ENCODE peak calls at places on chromosomes 4 and X, in seven cellular contexts. B is activated T-cell treated with anti-CD3 and anti-CD28 coated beads for 4 hours, H is EH, N is M059J, S is SW480, C is EL, F is NCI-H1694 treated with DMSO at 0.1 percent for 48 hours. Z is an unnamed sample.

GRCh38 chr4:4259484-4260100 is 11.6 kb upstream of the TMEM128 start:
- DNase-seq in B (no peak), H (no peak), N (no peak), S (peak; percentile 36), C (no peak), F (no peak), Z (no peak)

GRCh38 chrX:67207912-67208311 is 335.9 kb upstream of the AR start:
- DNase-seq in B (no peak), H (no peak), N (no peak), S (no peak), C (no peak), F (no peak), Z (no peak)

GRCh38 chrX:121030083-121030482 is 17.3 kb upstream of the GLUD2 start:
- DNase-seq in B (no peak), H (no peak), N (no peak), S (no peak), C (no peak), F (no peak), Z (no peak)

GRCh38 chr4:3352918-3353594 is 60.2 kb downstream of the RGS12 start:
- DNase-seq in B (no peak), H (no peak), N (no peak), S (no peak), C (no peak), F (no peak), Z (no peak)

GRCh38 chrX:39012561-39013209 is 211.4 kb downstream of the MID1IP1 start:
- DNase-seq in B (no peak), H (peak; percentile 74), N (peak; percentile 5), S (no peak), C (no peak), F (no peak), Z (no peak)

GRCh38 chrX:12583543-12583942 is 207.7 kb upstream of the PRPS2 start:
- DNase-seq in B (no peak), H (no peak), N (no peak), S (no peak), C (no peak), F (no peak), Z (no peak)

GRCh38 chr4:17024430-17024829 is 126.0 kb upstream of the LDB2 start:
- DNase-seq in B (no peak), H (peak; percentile 58), N (no peak), S (no peak), C (peak; percentile 52), F (no peak), Z (no peak)

GRCh38 chrX:13891367-13892146 is 74.7 kb upstream of the GPM6B start:
- DNase-seq in B (no peak), H (no peak), N (no peak), S (no peak), C (no peak), F (no peak), Z (no peak)

GRCh38 chrX:72117636-72118215 is 14.0 kb downstream of the RTL5 start:
- DNase-seq in B (no peak), H (no peak), N (no peak), S (no peak), C (no peak), F (peak; percentile 4), Z (no peak)

GRCh38 chr4:8410641-8411271 is 29.8 kb downstream of the ACOX3 start:
- DNase-seq in B (no peak), H (peak; percentile 72), N (peak; percentile 42), S (peak; percentile 89), C (peak; percentile 60), F (peak; percentile 37), Z (peak; percentile 72)

GRCh38 chr4:152255437-152255836 is 280.5 kb downstream of the FBXW7 start:
- DNase-seq in B (peak; percentile 19), H (peak; percentile 44), N (peak; percentile 63), S (no peak), C (peak; percentile 41), F (no peak), Z (peak; percentile 86)

GRCh38 chrX:23383411-23383810 is 48.8 kb downstream of the PTCHD1 start:
- DNase-seq in B (no peak), H (peak; percentile 25), N (peak; percentile 3), S (no peak), C (peak; percentile 8), F (no peak), Z (peak; percentile 52)

GRCh38 chr4:150415213-150415612 is 166.7 kb upstream of the MAB21L2 start:
- DNase-seq in B (no peak), H (peak; percentile 43), N (peak; percentile 36), S (no peak), C (peak; percentile 7), F (no peak), Z (no peak)

GRCh38 chr4:5133933-5134594 is 82.8 kb downstream of the STK32B start:
- DNase-seq in B (no peak), H (no peak), N (no peak), S (no peak), C (no peak), F (no peak), Z (no peak)

GRCh38 chrX:153781428-153782047 is 697 bp downstream of the SRPK3 start:
- DNase-seq in B (no peak), H (no peak), N (peak; percentile 31), S (no peak), C (peak; percentile 7), F (no peak), Z (no peak)

GRCh38 chrX:68432648-68433047 is 647 bp downstream of the OPHN1 start:
- DNase-seq in B (no peak), H (peak; percentile 31), N (peak; percentile 41), S (no peak), C (peak; percentile 31), F (no peak), Z (peak; percentile 0)

GRCh38 chr4:167787231-167787630 is 305.1 kb upstream of the ANXA10 start:
- DNase-seq in B (no peak), H (no peak), N (no peak), S (no peak), C (no peak), F (no peak), Z (no peak)

GRCh38 chr4:163991268-163991667 is 496.8 kb downstream of the TMA16 start:
- DNase-seq in B (no peak), H (no peak), N (peak; percentile 7), S (no peak), C (no peak), F (no peak), Z (peak; percentile 24)

GRCh38 chr4:22090655-22091350 is 142.2 kb upstream of the KCNIP4 start:
- DNase-seq in B (no peak), H (peak; percentile 6), N (no peak), S (no peak), C (peak; percentile 34), F (no peak), Z (peak; percentile 9)

GRCh38 chr4:40264995-40265909 is 68.4 kb downstream of the RHOH start:
- DNase-seq in B (no peak), H (no peak), N (peak; percentile 69), S (no peak), C (peak; percentile 16), F (no peak), Z (peak; percentile 32)

GRCh38 chr4:94305468-94306225 is 37.0 kb downstream of the HPGDS start:
- DNase-seq in B (no peak), H (peak; percentile 24), N (no peak), S (no peak), C (no peak), F (no peak), Z (no peak)

GRCh38 chrX:5113128-5113527 is 1115.5 kb downstream of the NLGN4X start:
- DNase-seq in B (no peak), H (no peak), N (peak; percentile 34), S (peak; percentile 36), C (no peak), F (no peak), Z (peak; percentile 8)

GRCh38 chr4:176271749-176272148 is 2.7 kb upstream of the ASB5 start:
- DNase-seq in B (no peak), H (peak; percentile 52), N (peak; percentile 20), S (no peak), C (peak; percentile 27), F (no peak), Z (peak; percentile 46)

GRCh38 chr4:68147079-68147478 is 17.4 kb upstream of the TMPRSS11F start:
- DNase-seq in B (no peak), H (no peak), N (no peak), S (no peak), C (no peak), F (no peak), Z (no peak)

GRCh38 chr4:176638992-176639391 is 153.7 kb downstream of the VEGFC start:
- DNase-seq in B (no peak), H (no peak), N (no peak), S (no peak), C (peak; percentile 40), F (no peak), Z (peak; percentile 15)

GRCh38 chr4:1487761-1488160 is 81.5 kb upstream of the NKX1-1 start:
- DNase-seq in B (no peak), H (no peak), N (no peak), S (no peak), C (no peak), F (no peak), Z (no peak)

GRCh38 chr4:37601527-37601926 is 84.6 kb downstream of the RELL1 start:
- DNase-seq in B (no peak), H (peak; percentile 66), N (peak; percentile 73), S (no peak), C (peak; percentile 57), F (no peak), Z (peak; percentile 51)

GRCh38 chr4:175090116-175090515 is 172.0 kb downstream of the ADAM29 start:
- DNase-seq in B (no peak), H (no peak), N (no peak), S (no peak), C (no peak), F (no peak), Z (no peak)

GRCh38 chr4:5079581-5079980 is 28.3 kb downstream of the STK32B start:
- DNase-seq in B (no peak), H (peak; percentile 75), N (peak; percentile 68), S (no peak), C (peak; percentile 45), F (no peak), Z (no peak)

GRCh38 chrX:109384569-109385174 is 97.2 kb downstream of the GUCY2F start:
- DNase-seq in B (no peak), H (peak; percentile 8), N (no peak), S (peak; percentile 7), C (peak; percentile 11), F (no peak), Z (no peak)